ENCODE peak calls at places on chromosomes 16 and 17, in eight cellular contexts. Y, N, K, F, U, E, A and Z are unnamed samples.
A peak's percentile ranks its signal among the peaks of the same experiment; 100 is the strongest.

GRCh38 chr17:39938140-39938869 is 10.8 kb downstream of the LRRC3C start:
- DNase-seq in U (no peak), E (no peak), F (no peak), Y (no peak), N (no peak), K (no peak), A (no peak), Z (no peak)

GRCh38 chr16:79777679-79778078 is 177.1 kb upstream of the MAF start:
- DNase-seq in E (no peak), A (no peak), F (no peak), Y (no peak), N (no peak), U (no peak), K (no peak), Z (no peak)

GRCh38 chr17:71071837-71072236 is 902.5 kb downstream of the KCNJ2 start:
- DNase-seq in Y (peak; percentile 83), K (no peak), E (peak; percentile 97), A (no peak), U (no peak), N (no peak), F (peak; percentile 88), Z (no peak)

GRCh38 chr17:16068323-16068722 is 68.7 kb downstream of the TTC19 start:
- DNase-seq in A (no peak), Y (peak; percentile 8), E (no peak), N (no peak), F (no peak), U (no peak), K (no peak), Z (no peak)

GRCh38 chr16:27314161-27314723 is 468 bp downstream of the IL4R start:
- DNase-seq in F (peak; percentile 71), E (peak; percentile 64), N (peak; percentile 28), U (no peak), A (peak; percentile 61), Y (peak; percentile 68), K (peak; percentile 84), Z (no peak)

GRCh38 chr16:58451945-58452401 is 48.0 kb upstream of the NDRG4 start:
- DNase-seq in U (no peak), E (peak; percentile 66), N (no peak), K (no peak), A (no peak), Y (peak; percentile 29), F (no peak), Z (no peak)

GRCh38 chr16:76370344-76370743 is 93.1 kb downstream of the CNTNAP4 start:
- DNase-seq in N (no peak), U (no peak), F (no peak), A (no peak), E (no peak), Y (no peak), K (no peak), Z (no peak)

GRCh38 chr17:45371414-45372324 is 54.8 kb upstream of the MAP3K14 start:
- DNase-seq in Y (peak; percentile 88), N (peak; percentile 83), F (peak; percentile 98), A (peak; percentile 32), U (peak; percentile 82), E (peak; percentile 100), K (peak; percentile 89), Z (peak; percentile 91)

GRCh38 chr16:89363621-89364393 is 126.6 kb downstream of the ANKRD11 start:
- DNase-seq in Y (peak; percentile 25), N (no peak), E (peak; percentile 80), F (no peak), K (no peak), A (no peak), U (no peak), Z (no peak)

GRCh38 chr17:66904760-66905637 is 59.5 kb upstream of the CACNG4 start:
- DNase-seq in A (no peak), E (peak; percentile 71), F (peak; percentile 26), U (peak; percentile 22), K (no peak), Y (no peak), N (no peak), Z (no peak)

GRCh38 chr17:64688481-64688880 is 26.4 kb upstream of the SMURF2 start:
- DNase-seq in K (no peak), U (no peak), Y (no peak), F (no peak), E (no peak), A (no peak), N (no peak), Z (no peak)

GRCh38 chr16:10622036-10622921 is 41.9 kb upstream of the EMP2 start:
- DNase-seq in F (no peak), Y (no peak), U (no peak), N (peak; percentile 40), E (no peak), K (no peak), A (no peak), Z (no peak)